ENCODE peak calls at places on chromosome 1, in seven cellular contexts. M, V, H, J, F, R and T are unnamed samples.

GRCh38 chr1:102902045-102902444 is 206.3 kb downstream of the COL11A1 start:
- DNase-seq in M (no peak), V (no peak), R (no peak), F (no peak), H (peak), J (no peak), T (no peak)

GRCh38 chr1:47843781-47844555 is 153.2 kb downstream of the TRABD2B start:
- DNase-seq in V (no peak), R (no peak), J (no peak), H (no peak), F (no peak), M (no peak), T (no peak)

GRCh38 chr1:78441921-78442320 is 48.9 kb upstream of the PTGFR start:
- DNase-seq in V (no peak), H (peak), F (no peak), J (no peak), R (no peak), M (no peak), T (peak)

GRCh38 chr1:82387070-82387366 is 586.3 kb downstream of the ADGRL2 start:
- DNase-seq in M (no peak), F (no peak), R (no peak), J (no peak), H (no peak), V (no peak), T (no peak)

GRCh38 chr1:202225131-202225530 is 31.5 kb downstream of the LGR6 start:
- DNase-seq in F (no peak), V (no peak), J (no peak), M (no peak), H (no peak), R (no peak), T (no peak)

GRCh38 chr1:18805116-18805515 is 54.3 kb downstream of the TAS1R2 start:
- DNase-seq in V (no peak), F (no peak), M (no peak), R (no peak), H (no peak), J (no peak), T (no peak)

GRCh38 chr1:38094711-38095336 is 48.2 kb upstream of the POU3F1 start:
- DNase-seq in F (no peak), V (no peak), R (no peak), H (no peak), J (no peak), M (no peak), T (no peak)

GRCh38 chr1:106677181-106677580 is 379.3 kb upstream of the PRMT6 start:
- DNase-seq in R (no peak), F (no peak), J (no peak), M (no peak), H (no peak), V (no peak), T (no peak)

GRCh38 chr1:116128669-116129068 is 17.5 kb downstream of the MAB21L3 start:
- DNase-seq in J (no peak), V (no peak), M (no peak), F (no peak), H (no peak), R (no peak), T (no peak)

GRCh38 chr1:221032616-221033342 is 153.5 kb downstream of the HLX start:
- DNase-seq in M (no peak), J (no peak), H (peak), F (no peak), R (no peak), V (no peak), T (peak)

GRCh38 chr1:205813755-205814058 is 709 bp upstream of the SLC41A1 start:
- DNase-seq in J (no peak), R (no peak), V (peak), F (no peak), H (peak), M (no peak), T (no peak)

GRCh38 chr1:85090225-85090624 is 41.9 kb upstream of the MCOLN3 start:
- DNase-seq in V (no peak), M (no peak), H (no peak), R (no peak), F (no peak), J (no peak), T (no peak)

GRCh38 chr1:85089203-85089602 is 40.9 kb upstream of the MCOLN3 start:
- DNase-seq in R (no peak), F (no peak), H (no peak), J (no peak), M (no peak), V (no peak), T (no peak)

GRCh38 chr1:85085417-85085816 is 37.1 kb upstream of the MCOLN3 start:
- DNase-seq in J (no peak), M (no peak), F (no peak), R (no peak), V (no peak), H (no peak), T (no peak)

GRCh38 chr1:85087659-85088407 is 39.5 kb upstream of the MCOLN3 start:
- DNase-seq in F (no peak), J (no peak), H (peak), V (no peak), R (no peak), M (no peak), T (no peak)

GRCh38 chr1:85088408-85088784 is 40.1 kb upstream of the MCOLN3 start:
- DNase-seq in R (no peak), V (no peak), F (no peak), H (no peak), M (no peak), J (peak), T (no peak)
- H3K4me3 ChIP-seq in R (no peak), V (no peak), F (no peak), H (no peak), M (no peak), J (no peak), T (no peak)

GRCh38 chr1:151130837-151131586 is 15.4 kb downstream of the SEMA6C start:
- DNase-seq in H (peak), F (no peak), J (peak), M (peak), V (peak), R (peak), T (peak)
- H3K4me3 ChIP-seq in H (peak), F (no peak), J (peak), M (no peak), V (peak), R (peak), T (peak)

GRCh38 chr1:67687649-67688048 is 2.6 kb downstream of the GADD45A start:
- DNase-seq in V (no peak), R (no peak), F (no peak), M (no peak), H (peak), J (no peak), T (peak)

GRCh38 chr1:67687198-67687545 is 2.2 kb downstream of the GADD45A start:
- DNase-seq in M (no peak), F (no peak), V (no peak), J (no peak), H (no peak), R (no peak), T (no peak)

GRCh38 chr1:67689267-67690017 is 4.4 kb downstream of the GADD45A start:
- DNase-seq in H (no peak), J (no peak), M (no peak), V (no peak), R (no peak), F (no peak), T (no peak)

GRCh38 chr1:67690018-67690363 is 5.0 kb downstream of the GADD45A start:
- DNase-seq in F (no peak), R (no peak), M (no peak), V (no peak), J (no peak), H (no peak), T (no peak)

GRCh38 chr1:67688526-67689219 is 3.7 kb downstream of the GADD45A start:
- DNase-seq in J (no peak), V (no peak), F (no peak), M (no peak), H (no peak), R (no peak), T (no peak)
- H3K4me3 ChIP-seq in J (no peak), V (no peak), F (no peak), M (no peak), H (no peak), R (no peak), T (no peak)

GRCh38 chr1:151990058-151990855 is 3.4 kb downstream of the S100A10 start:
- DNase-seq in J (no peak), M (no peak), V (no peak), H (no peak), R (no peak), F (no peak), T (peak)
- H3K4me3 ChIP-seq in J (no peak), M (no peak), V (peak), H (peak), R (no peak), F (no peak), T (peak)

DNA sequence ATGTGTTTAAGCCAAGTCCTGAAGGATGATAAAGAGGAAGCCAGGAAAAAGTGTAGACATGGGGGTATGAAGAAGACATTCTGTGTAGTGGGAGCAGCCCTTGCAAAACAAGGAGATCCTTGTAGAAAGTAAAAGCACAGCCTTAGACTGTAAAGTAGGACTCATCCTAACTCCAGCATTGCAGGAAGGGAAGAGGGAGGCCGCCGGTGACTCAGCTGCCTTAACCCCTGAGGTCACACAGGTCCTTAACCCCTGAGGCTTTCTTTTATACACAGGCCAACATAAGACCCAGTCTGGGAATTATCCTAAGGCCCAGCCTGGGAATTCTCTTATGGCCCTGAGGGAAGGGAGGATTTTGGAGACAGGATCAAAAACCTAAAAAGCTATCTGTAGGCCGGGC is 18.0 kb downstream of the PGM1 start:
- DNase-seq in R (no peak), F (no peak), H (no peak), M (no peak), V (no peak), J (no peak), T (peak)
- H3K4me3 ChIP-seq in R (no peak), F (no peak), H (no peak), M (no peak), V (no peak), J (no peak), T (no peak)